ENCODE peak calls at places on chromosomes 6 and 20, in ten cellular contexts. I is neuronal stem cell; P is left ventricle myocardium inferior; G is keratinocyte; Q is GM12865; U is CD8-positive, alpha-beta memory T cell; B is Jurkat, Clone E6-1; N is breast epithelium; O is bronchial epithelial cell; J is spleen. E is an unnamed sample.

GRCh38 chr6:133418108-133418507 is 177.0 kb downstream of the EYA4 start:
- DNase-seq in I (no peak), P (no peak), G (no peak), Q (no peak), U (no peak), B (no peak), N (no peak), O (no peak), J (no peak), E (no peak)

GRCh38 chr20:6184086-6184485 is 61.3 kb upstream of the FERMT1 start:
- DNase-seq in I (no peak), P (no peak), G (no peak), Q (no peak), U (no peak), B (no peak), N (no peak), O (no peak), J (no peak), E (no peak)

GRCh38 chr6:115681978-115682775 is 378.5 kb downstream of the FRK start:
- DNase-seq in I (no peak), P (no peak), G (no peak), Q (no peak), U (no peak), B (no peak), N (no peak), O (no peak), J (no peak), E (no peak)

GRCh38 chr6:8080338-8081151 is 16.4 kb upstream of the BLOC1S5 start:
- DNase-seq in I (no peak), P (no peak), G (no peak), Q (no peak), U (no peak), B (no peak), N (no peak), O (peak), J (no peak), E (no peak)

GRCh38 chr6:132734694-132735236 is 20.9 kb upstream of the VNN1 start:
- DNase-seq in I (no peak), P (no peak), G (no peak), Q (no peak), U (no peak), B (no peak), N (no peak), O (peak), J (no peak), E (no peak)

GRCh38 chr6:36962874-36963273 is 8.3 kb downstream of the PI16 start:
- DNase-seq in I (peak), P (peak), G (no peak), Q (peak), U (peak), B (peak), N (no peak), O (peak), J (peak), E (peak)

GRCh38 chr6:108803982-108804490 is 44.2 kb upstream of the ARMC2 start:
- DNase-seq in I (no peak), P (no peak), G (no peak), Q (no peak), U (no peak), B (no peak), N (no peak), O (no peak), J (no peak), E (no peak)

GRCh38 chr6:100846276-100846675 is 34.9 kb downstream of the ASCC3 start:
- DNase-seq in I (no peak), P (no peak), G (no peak), Q (no peak), U (no peak), B (no peak), N (no peak), O (peak), J (no peak), E (no peak)

GRCh38 chr6:158026901-158027589 is 45.4 kb downstream of the SYNJ2 start:
- DNase-seq in I (no peak), P (no peak), G (no peak), Q (no peak), U (no peak), B (peak), N (no peak), O (no peak), J (peak), E (no peak)

GRCh38 chr6:100482698-100483097 is 18.0 kb upstream of the SIM1 start:
- DNase-seq in I (no peak), P (no peak), G (no peak), Q (no peak), U (no peak), B (no peak), N (no peak), O (no peak), J (no peak), E (no peak)

GRCh38 chr6:105372142-105372861 is 30.6 kb downstream of the PREP start:
- DNase-seq in I (no peak), P (no peak), G (no peak), Q (no peak), U (no peak), B (no peak), N (no peak), O (no peak), J (no peak), E (no peak)

GRCh38 chr6:17035257-17035757 is 66.5 kb upstream of the STMND1 start:
- DNase-seq in I (no peak), P (no peak), G (no peak), Q (no peak), U (no peak), B (no peak), N (no peak), O (no peak), J (no peak), E (no peak)

GRCh38 chr6:125393449-125393858 is 91.7 kb upstream of the HDDC2 start:
- DNase-seq in I (no peak), P (no peak), G (no peak), Q (peak), U (no peak), B (peak), N (no peak), O (no peak), J (no peak), E (no peak)

GRCh38 chr6:135118142-135118730 is 62.9 kb upstream of the MYB start:
- DNase-seq in I (no peak), P (no peak), G (no peak), Q (no peak), U (no peak), B (no peak), N (no peak), O (no peak), J (no peak), E (no peak)

GRCh38 chr20:3811421-3812258 is 8.7 kb upstream of the AP5S1 start:
- DNase-seq in I (no peak), P (peak), G (peak), Q (no peak), U (peak), B (peak), N (peak), O (peak), J (peak), E (no peak)

GRCh38 chr20:61933481-61933950 is 132.2 kb downstream of the TAF4 start:
- DNase-seq in I (no peak), P (no peak), G (no peak), Q (no peak), U (no peak), B (no peak), N (no peak), O (no peak), J (peak), E (no peak)

GRCh38 chr20:43938932-43939761 is 24.5 kb downstream of the TOX2 start:
- DNase-seq in I (no peak), P (peak), G (peak), Q (no peak), U (no peak), B (no peak), N (peak), O (peak), J (no peak), E (no peak)

GRCh38 chr6:101539510-101540245 is 146.2 kb downstream of the GRIK2 start:
- DNase-seq in I (no peak), P (no peak), G (peak), Q (no peak), U (no peak), B (no peak), N (no peak), O (peak), J (no peak), E (no peak)

GRCh38 chr6:159353193-159353592 is 184.0 kb downstream of the FNDC1 start:
- DNase-seq in I (no peak), P (no peak), G (no peak), Q (no peak), U (no peak), B (no peak), N (no peak), O (no peak), J (no peak), E (no peak)

GRCh38 chr6:118905851-118906250 is 11.9 kb downstream of the ASF1A start:
- DNase-seq in I (no peak), P (no peak), G (no peak), Q (no peak), U (no peak), B (no peak), N (no peak), O (peak), J (no peak), E (no peak)

GRCh38 chr6:42771741-42772100 is 10.1 kb upstream of the BICRAL start:
- DNase-seq in I (no peak), P (no peak), G (no peak), Q (peak), U (no peak), B (no peak), N (no peak), O (no peak), J (no peak), E (no peak)
- H3K4me3 ChIP-seq in I (no peak), P (no peak), G (no peak), Q (peak), U (peak), B (peak), N (no peak), O (no peak), J (peak), E (peak)

DNA sequence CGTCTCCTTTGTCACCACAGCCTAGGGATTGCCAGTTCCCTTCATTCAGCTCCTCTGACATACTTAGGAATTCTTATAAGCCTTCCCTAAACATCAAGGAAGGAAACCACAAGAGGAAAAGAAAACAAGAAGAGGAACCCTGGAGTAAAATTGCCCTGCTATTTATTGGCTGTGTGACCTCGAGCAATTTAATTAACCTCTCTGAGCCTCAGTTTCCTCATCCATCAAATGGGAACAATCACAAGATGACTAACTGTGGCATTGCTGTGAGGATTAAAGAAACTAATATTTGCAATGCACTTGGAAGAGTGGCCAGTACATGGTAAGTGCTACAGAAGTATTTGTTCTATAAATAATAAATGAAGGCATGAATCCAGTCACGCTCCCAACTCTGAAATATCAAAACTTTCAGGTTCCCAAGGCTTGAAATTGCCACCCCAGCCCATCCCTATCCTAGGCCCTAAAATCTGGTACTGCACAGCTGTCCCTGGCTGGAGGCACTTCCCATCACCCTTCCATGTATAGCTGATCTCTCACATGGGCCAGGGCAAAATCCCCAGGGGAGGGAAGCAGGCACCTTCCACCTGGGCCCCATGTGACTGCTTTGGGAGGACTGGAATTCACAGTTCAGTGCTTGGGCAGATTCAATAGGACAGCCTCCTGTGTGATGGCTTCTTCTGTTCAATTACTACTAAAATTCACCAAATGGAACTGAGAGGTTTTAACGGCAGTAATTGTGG is 77.9 kb upstream of the MAFB start:
- DNase-seq in I (no peak), P (no peak), G (no peak), Q (no peak), U (no peak), B (no peak), N (no peak), O (no peak), J (no peak), E (no peak)
- H3K4me3 ChIP-seq in I (no peak), P (no peak), G (no peak), Q (no peak), U (no peak), B (no peak), N (no peak), O (no peak), J (no peak), E (no peak)

GRCh38 chr6:62516287-62517152 is 230.5 kb upstream of the KHDRBS2 start:
- DNase-seq in I (peak), P (no peak), G (no peak), Q (no peak), U (no peak), B (no peak), N (no peak), O (no peak), J (no peak), E (no peak)
- H3K4me3 ChIP-seq in I (no peak), P (no peak), G (no peak), Q (no peak), U (no peak), B (no peak), N (no peak), O (no peak), J (no peak), E (no peak)

DNA sequence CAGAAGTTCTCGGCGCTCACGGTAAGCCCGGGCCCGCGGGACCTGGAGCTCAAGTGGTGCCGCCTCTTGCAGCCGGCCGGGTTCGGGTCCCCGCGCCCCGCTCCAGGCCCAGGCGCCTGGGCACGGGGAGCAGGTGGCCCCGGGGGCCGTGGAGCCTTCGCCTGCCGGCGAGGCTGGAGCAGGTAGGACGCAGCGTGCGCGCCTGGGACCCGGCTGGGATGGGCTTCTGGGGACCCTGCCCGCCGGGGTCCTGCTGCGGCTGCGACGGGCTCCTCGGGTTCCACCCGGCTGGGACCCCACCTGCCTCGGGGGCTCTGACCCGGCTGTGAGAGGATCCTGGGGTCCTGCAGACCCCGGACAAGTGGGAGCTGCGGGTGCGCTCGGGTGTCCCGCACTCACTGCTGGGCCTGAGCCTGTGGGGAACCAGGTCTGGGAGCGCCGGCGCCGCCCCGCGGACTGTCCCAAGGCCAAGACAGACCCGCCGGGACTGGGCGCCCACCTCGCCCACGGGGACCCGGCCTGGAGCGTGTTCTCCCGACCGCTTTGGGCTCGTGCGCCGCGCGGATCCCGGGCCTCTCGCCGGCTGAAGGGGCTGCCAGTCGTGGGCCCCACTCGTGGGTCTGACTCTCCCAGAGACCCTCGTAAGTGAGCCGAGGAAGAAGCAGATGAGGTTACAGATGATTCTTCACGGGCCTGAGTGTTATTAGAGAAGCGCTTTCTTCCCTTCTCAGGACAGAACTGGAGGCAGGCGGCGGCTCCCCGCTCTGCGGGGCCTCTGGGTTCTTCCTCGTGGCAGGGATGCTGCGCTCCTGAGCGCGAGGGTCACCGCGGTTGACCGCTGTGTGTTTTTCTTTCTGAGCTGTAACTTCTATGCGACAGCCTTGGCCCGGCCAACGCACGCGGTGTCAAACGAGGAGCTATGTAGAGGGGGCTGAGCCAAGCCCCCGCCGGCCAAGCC is 729 bp downstream of the SMOC2 start:
- DNase-seq in I (no peak), P (no peak), G (no peak), Q (no peak), U (no peak), B (no peak), N (no peak), O (no peak), J (no peak), E (no peak)
- H3K4me3 ChIP-seq in I (peak), P (peak), G (no peak), Q (no peak), U (no peak), B (no peak), N (peak), O (no peak), J (peak), E (no peak)

GRCh38 chr6:44701038-44701636 is 313.6 kb downstream of the CDC5L start:
- DNase-seq in I (no peak), P (no peak), G (no peak), Q (no peak), U (no peak), B (peak), N (no peak), O (no peak), J (no peak), E (no peak)
- H3K4me3 ChIP-seq in I (no peak), P (no peak), G (no peak), Q (no peak), U (no peak), B (no peak), N (no peak), O (no peak), J (no peak), E (no peak)

GRCh38 chr20:56430957-56431356 is 18.9 kb downstream of the CASS4 start:
- DNase-seq in I (no peak), P (no peak), G (no peak), Q (no peak), U (no peak), B (no peak), N (no peak), O (no peak), J (no peak), E (no peak)

GRCh38 chr20:56433880-56434255 is 21.8 kb downstream of the CASS4 start:
- DNase-seq in I (no peak), P (no peak), G (no peak), Q (no peak), U (no peak), B (no peak), N (no peak), O (no peak), J (no peak), E (no peak)

GRCh38 chr20:56431451-56431850 is 19.4 kb downstream of the CASS4 start:
- DNase-seq in I (no peak), P (no peak), G (no peak), Q (no peak), U (no peak), B (no peak), N (no peak), O (no peak), J (no peak), E (no peak)

GRCh38 chr20:56430471-56430870 is 18.4 kb downstream of the CASS4 start:
- DNase-seq in I (no peak), P (no peak), G (no peak), Q (no peak), U (no peak), B (no peak), N (no peak), O (no peak), J (no peak), E (no peak)

GRCh38 chr20:56433221-56433879 is 21.3 kb downstream of the CASS4 start:
- DNase-seq in I (no peak), P (no peak), G (no peak), Q (no peak), U (no peak), B (no peak), N (no peak), O (no peak), J (no peak), E (no peak)
- H3K4me3 ChIP-seq in I (no peak), P (no peak), G (no peak), Q (no peak), U (no peak), B (no peak), N (no peak), O (no peak), J (no peak), E (no peak)

GRCh38 chr6:41707565-41708200 is 27.7 kb downstream of the TFEB start:
- DNase-seq in I (no peak), P (no peak), G (no peak), Q (peak), U (peak), B (peak), N (peak), O (no peak), J (peak), E (peak)
- H3K4me3 ChIP-seq in I (no peak), P (no peak), G (no peak), Q (peak), U (peak), B (peak), N (no peak), O (no peak), J (peak), E (peak)

GRCh38 chr6:24910331-24910849 is 25.4 kb downstream of the RIPOR2 start:
- DNase-seq in I (no peak), P (peak), G (no peak), Q (peak), U (peak), B (no peak), N (no peak), O (peak), J (peak), E (peak)

GRCh38 chr6:24908555-24908954 is 27.2 kb downstream of the RIPOR2 start:
- DNase-seq in I (no peak), P (no peak), G (no peak), Q (no peak), U (no peak), B (no peak), N (no peak), O (no peak), J (no peak), E (no peak)

GRCh38 chr6:24909281-24910216 is 26.2 kb downstream of the RIPOR2 start:
- DNase-seq in I (no peak), P (no peak), G (no peak), Q (peak), U (no peak), B (no peak), N (no peak), O (no peak), J (no peak), E (no peak)

GRCh38 chr6:24906314-24906713 is 29.4 kb downstream of the RIPOR2 start:
- DNase-seq in I (no peak), P (no peak), G (no peak), Q (no peak), U (no peak), B (no peak), N (no peak), O (peak), J (no peak), E (no peak)

GRCh38 chr6:24907959-24908358 is 27.8 kb downstream of the RIPOR2 start:
- DNase-seq in I (no peak), P (no peak), G (no peak), Q (peak), U (no peak), B (no peak), N (no peak), O (no peak), J (no peak), E (no peak)
- H3K4me3 ChIP-seq in I (no peak), P (no peak), G (no peak), Q (no peak), U (no peak), B (no peak), N (no peak), O (no peak), J (peak), E (no peak)

DNA sequence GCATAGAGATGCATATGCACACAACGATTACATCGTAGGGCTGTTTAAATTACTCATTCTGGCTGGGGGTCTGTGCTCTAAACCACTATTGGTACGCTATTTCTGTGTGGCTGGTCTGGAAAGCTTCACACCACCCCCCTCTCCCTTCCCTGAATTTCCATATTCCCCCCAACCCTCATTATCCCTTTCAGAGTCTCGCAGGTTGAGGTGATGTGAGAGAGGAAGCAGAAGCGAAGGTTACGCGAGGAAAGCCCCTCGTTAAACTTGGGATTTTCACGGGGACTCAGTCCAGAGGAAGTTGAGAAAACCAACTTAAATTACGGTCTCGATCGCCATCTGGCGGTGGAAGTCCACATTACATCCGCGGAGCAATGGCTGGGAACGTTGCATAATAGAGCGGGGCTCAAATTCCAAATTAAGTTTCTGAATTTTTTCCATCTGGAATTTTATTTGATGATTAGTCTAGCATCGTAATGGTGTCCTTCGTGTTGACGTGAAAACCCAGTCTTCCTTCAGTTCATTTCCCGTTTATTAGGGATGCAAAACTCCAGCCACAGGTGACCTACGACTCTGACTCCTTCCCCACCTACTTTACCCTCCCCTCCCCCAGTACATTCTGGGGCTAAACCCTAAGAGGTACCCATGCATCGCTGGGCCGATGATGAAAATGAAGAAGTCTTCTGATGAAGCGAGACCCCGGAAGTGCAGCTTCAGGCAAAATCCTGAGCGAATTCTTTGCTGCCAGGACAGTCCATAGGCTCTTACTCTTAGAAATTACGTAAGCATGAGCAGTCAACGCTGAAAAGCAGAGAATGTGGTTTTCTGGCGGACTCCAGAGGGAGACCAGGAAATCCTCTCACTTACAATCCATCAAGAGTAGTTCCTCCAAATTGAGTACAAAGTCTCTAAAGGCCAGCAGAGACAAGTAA is 19.7 kb downstream of the HLA-DOB start:
- DNase-seq in I (peak), P (peak), G (peak), Q (peak), U (peak), B (peak), N (peak), O (peak), J (peak), E (peak)
- H3K4me3 ChIP-seq in I (no peak), P (peak), G (peak), Q (peak), U (peak), B (peak), N (no peak), O (peak), J (peak), E (peak)

E was measured in GM06990.